ENCODE peak calls at places on chromosomes 4 and X, in six cellular contexts. E, A, X, V, H and D are unnamed samples.

GRCh38 chr4:144209491-144209890 is 69.0 kb upstream of the GYPA start:
- DNase-seq in E (no peak), A (no peak), X (no peak), V (no peak), H (no peak), D (no peak)

GRCh38 chrX:1535241-1536041 is 1.5 kb downstream of the P2RY8 start:
- DNase-seq in E (peak), A (no peak), X (no peak), V (no peak), H (no peak), D (no peak)

GRCh38 chrX:148741441-148741840 is 241.0 kb downstream of the AFF2 start:
- DNase-seq in E (no peak), A (no peak), X (no peak), V (no peak), H (no peak), D (no peak)

GRCh38 chr4:102535398-102536082 is 34.4 kb downstream of the NFKB1 start:
- DNase-seq in E (no peak), A (peak), X (peak), V (peak), H (no peak), D (no peak)

GRCh38 chrX:109845996-109846395 is 112.9 kb upstream of the ACSL4 start:
- DNase-seq in E (no peak), A (no peak), X (no peak), V (no peak), H (no peak), D (no peak)

GRCh38 chrX:127459784-127460183 is 592.4 kb downstream of the ACTRT1 start:
- DNase-seq in E (no peak), A (no peak), X (no peak), V (no peak), H (no peak), D (no peak)

GRCh38 chrX:14050704-14051103 is 21.0 kb upstream of the GEMIN8 start:
- DNase-seq in E (no peak), A (no peak), X (no peak), V (no peak), H (no peak), D (no peak)

GRCh38 chr4:76822294-76822693 is 75.7 kb downstream of the SOWAHB start:
- DNase-seq in E (no peak), A (no peak), X (no peak), V (no peak), H (no peak), D (no peak)

GRCh38 chr4:186746581-186746980 is 22.9 kb upstream of the FAT1 start:
- DNase-seq in E (no peak), A (no peak), X (no peak), V (peak), H (no peak), D (no peak)

GRCh38 chr4:176584031-176584430 is 208.7 kb downstream of the VEGFC start:
- DNase-seq in E (no peak), A (no peak), X (peak), V (peak), H (no peak), D (no peak)

GRCh38 chrX:154749856-154750255 is 1.0 kb downstream of the GAB3 start:
- DNase-seq in E (no peak), A (no peak), X (no peak), V (peak), H (no peak), D (no peak)

GRCh38 chrX:21721175-21721574 is 36.7 kb downstream of the SMPX start:
- DNase-seq in E (no peak), A (no peak), X (no peak), V (peak), H (no peak), D (no peak)

GRCh38 chrX:37644381-37645305 is 40.9 kb upstream of the XK start:
- DNase-seq in E (no peak), A (no peak), X (no peak), V (no peak), H (no peak), D (no peak)

GRCh38 chrX:18758166-18758932 is 50.9 kb downstream of the PPEF1 start:
- DNase-seq in E (no peak), A (no peak), X (no peak), V (no peak), H (no peak), D (no peak)

GRCh38 chr4:98659106-98659592 is 738 bp upstream of the TSPAN5 start:
- DNase-seq in E (no peak), A (peak), X (peak), V (no peak), H (no peak), D (no peak)

GRCh38 chr4:141599853-141600252 is 36.5 kb upstream of the IL15 start:
- DNase-seq in E (no peak), A (peak), X (no peak), V (peak), H (no peak), D (no peak)

GRCh38 chr4:4385729-4386295 is 1.1 kb upstream of the NSG1 start:
- DNase-seq in E (no peak), A (no peak), X (no peak), V (no peak), H (no peak), D (no peak)

GRCh38 chrX:41750720-41751119 is 26.7 kb downstream of the GPR82 start:
- DNase-seq in E (no peak), A (no peak), X (no peak), V (no peak), H (no peak), D (no peak)

GRCh38 chr4:100117749-100118148 is 72.5 kb downstream of the DDIT4L start:
- DNase-seq in E (no peak), A (peak), X (no peak), V (peak), H (no peak), D (no peak)

GRCh38 chr4:128387600-128388351 is 100.2 kb upstream of the PGRMC2 start:
- DNase-seq in E (no peak), A (no peak), X (peak), V (peak), H (no peak), D (no peak)

GRCh38 chr4:109729155-109729562 is 711 bp downstream of the PLA2G12A start:
- DNase-seq in E (no peak), A (peak), X (no peak), V (peak), H (no peak), D (peak)

GRCh38 chr4:26238782-26239647 is 81.8 kb upstream of the RBPJ start:
- DNase-seq in E (no peak), A (peak), X (peak), V (peak), H (no peak), D (peak)

GRCh38 chr4:42750091-42750490 is 93.2 kb upstream of the ATP8A1 start:
- DNase-seq in E (peak), A (no peak), X (no peak), V (no peak), H (no peak), D (peak)

GRCh38 chrX:93354651-93355050 is 318.7 kb downstream of the NAP1L3 start:
- DNase-seq in E (no peak), A (no peak), X (no peak), V (no peak), H (no peak), D (no peak)

GRCh38 chr4:27921236-27921635 is 1060.6 kb downstream of the STIM2 start:
- DNase-seq in E (no peak), A (peak), X (no peak), V (peak), H (no peak), D (no peak)

GRCh38 chrX:11210397-11210796 is 82.8 kb upstream of the AMELX start:
- DNase-seq in E (no peak), A (peak), X (no peak), V (no peak), H (no peak), D (no peak)

GRCh38 chr4:69748176-69748575 is 12.2 kb downstream of the SULT1B1 start:
- DNase-seq in E (no peak), A (no peak), X (peak), V (peak), H (no peak), D (peak)

DNA sequence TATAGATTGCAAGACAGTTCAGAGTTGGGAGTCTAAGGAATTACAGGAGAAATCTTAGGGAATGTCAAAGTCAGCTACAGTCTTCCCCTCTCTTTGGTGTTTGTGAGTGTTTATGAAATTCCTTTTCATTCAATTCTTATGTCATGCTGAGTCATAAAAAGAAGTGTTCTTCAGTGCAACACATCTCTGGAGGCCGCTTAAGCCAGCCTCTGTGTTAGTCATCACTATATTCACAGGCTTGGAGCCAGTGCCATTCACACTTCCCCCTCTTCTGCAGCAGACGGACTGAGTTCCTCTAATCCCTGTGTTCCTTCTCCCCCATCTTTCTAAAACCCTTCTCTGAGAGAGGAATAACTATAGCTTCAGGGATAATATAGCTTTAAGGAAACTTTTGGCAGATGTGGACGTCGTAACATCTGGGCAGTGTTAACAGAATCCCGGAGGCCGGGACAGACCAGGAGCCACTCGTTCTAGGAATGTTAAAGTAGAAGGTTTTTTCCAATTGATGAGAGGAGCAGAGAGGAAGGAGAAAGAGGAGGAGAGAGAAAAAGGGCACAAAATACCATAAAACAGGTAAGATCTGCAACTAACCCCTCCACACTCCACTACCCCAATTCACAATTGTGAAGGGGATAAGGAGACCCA is at the start of gene SRPX2:
- DNase-seq in E (no peak), A (peak), X (peak), V (peak), H (peak), D (no peak)
- H3K4me3 ChIP-seq in E (no peak), A (peak), X (peak), V (peak), H (peak), D (no peak)

GRCh38 chrX:12958461-12958860 is 16.4 kb upstream of the TMSB4X start:
- DNase-seq in E (no peak), A (no peak), X (no peak), V (no peak), H (no peak), D (no peak)

GRCh38 chrX:12955882-12956703 is 18.8 kb upstream of the TMSB4X start:
- DNase-seq in E (no peak), A (peak), X (peak), V (peak), H (no peak), D (no peak)

GRCh38 chrX:12954981-12955380 is 19.9 kb upstream of the TMSB4X start:
- DNase-seq in E (no peak), A (no peak), X (no peak), V (no peak), H (no peak), D (no peak)

GRCh38 chrX:12958059-12958458 is 16.9 kb upstream of the TMSB4X start:
- DNase-seq in E (no peak), A (no peak), X (no peak), V (no peak), H (no peak), D (no peak)

DNA sequence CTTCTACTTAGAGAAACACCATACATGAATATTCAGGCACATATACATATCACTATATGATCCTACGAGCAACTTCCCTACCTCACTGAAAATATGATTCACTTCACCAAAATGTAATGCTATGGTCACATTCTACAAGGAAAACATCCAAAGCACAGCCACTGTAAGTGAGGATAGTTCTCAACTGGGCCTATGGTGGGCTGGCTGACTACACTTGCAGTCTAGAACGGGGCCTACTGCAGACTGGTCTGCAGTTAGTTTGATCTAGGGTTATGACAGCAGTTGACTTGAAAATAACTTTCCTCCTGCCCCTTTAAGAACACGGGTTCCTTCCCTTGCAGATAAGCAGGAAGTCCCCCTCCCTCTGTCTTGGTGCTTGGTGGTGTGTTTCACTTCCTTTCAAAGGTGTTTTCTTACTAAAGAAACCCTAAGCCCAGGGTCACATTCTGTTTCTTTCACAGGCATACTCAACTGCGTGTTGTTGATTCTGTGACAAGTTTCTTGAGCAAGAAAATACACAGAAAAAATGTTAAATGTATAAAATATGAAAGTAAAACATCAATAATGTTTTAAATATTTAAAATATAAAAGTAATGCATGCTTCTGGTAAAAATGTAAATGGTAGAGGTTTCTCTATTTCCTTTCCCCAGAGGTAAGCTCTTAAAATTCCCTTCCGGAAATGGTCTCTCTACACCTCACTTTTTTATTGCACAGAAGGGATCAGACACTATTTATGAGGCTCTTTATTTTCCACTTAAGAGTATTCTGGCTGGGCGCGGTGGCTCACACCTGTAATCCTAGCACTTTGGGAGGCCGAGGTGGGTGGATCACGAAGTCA is 18.0 kb upstream of the TMSB4X start:
- DNase-seq in E (no peak), A (peak), X (peak), V (peak), H (no peak), D (peak)
- H3K4me3 ChIP-seq in E (peak), A (no peak), X (peak), V (no peak), H (no peak), D (no peak)

DNA sequence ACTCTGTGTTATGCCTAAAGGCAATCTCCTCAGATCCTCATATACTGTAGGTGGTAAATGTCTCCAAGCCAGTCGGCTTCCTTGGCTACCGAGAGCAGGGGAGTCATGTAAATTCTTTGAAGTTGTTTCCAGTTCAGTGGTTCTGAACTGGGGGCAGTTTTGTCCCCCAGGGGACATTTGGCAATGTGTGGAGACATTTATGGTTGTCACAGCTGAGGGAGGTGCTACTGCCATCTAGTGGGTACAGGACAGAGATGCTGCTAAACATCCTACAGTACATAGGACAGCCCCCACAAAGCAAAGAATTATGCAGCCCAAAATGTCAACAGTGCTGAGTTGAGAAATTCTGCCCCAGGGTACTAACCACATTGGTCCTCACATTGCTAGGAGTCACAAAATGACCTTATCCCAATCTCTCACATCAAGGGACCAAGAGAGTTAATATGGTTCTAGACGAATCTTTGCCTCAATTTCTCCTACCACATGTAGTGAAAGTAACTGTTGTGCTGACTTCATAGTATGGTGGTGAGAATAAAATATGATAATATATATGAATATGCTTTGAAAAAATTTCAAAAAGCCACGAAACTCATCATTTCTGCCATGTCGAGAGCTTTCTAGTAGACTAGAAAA is 104.4 kb upstream of the ARHGAP24 start:
- DNase-seq in E (no peak), A (peak), X (peak), V (peak), H (no peak), D (peak)
- H3K4me3 ChIP-seq in E (no peak), A (no peak), X (no peak), V (no peak), H (no peak), D (no peak)

GRCh38 chr4:15020502-15021286 is 18.4 kb downstream of the CPEB2 start:
- DNase-seq in E (no peak), A (no peak), X (no peak), V (no peak), H (no peak), D (no peak)

GRCh38 chr4:15015170-15015569 is 12.9 kb downstream of the CPEB2 start:
- DNase-seq in E (no peak), A (no peak), X (no peak), V (no peak), H (no peak), D (no peak)

GRCh38 chr4:15021301-15021700 is 19.0 kb downstream of the CPEB2 start:
- DNase-seq in E (no peak), A (no peak), X (no peak), V (no peak), H (no peak), D (no peak)

GRCh38 chr4:15021946-15022345 is 19.7 kb downstream of the CPEB2 start:
- DNase-seq in E (no peak), A (no peak), X (no peak), V (no peak), H (no peak), D (no peak)

DNA sequence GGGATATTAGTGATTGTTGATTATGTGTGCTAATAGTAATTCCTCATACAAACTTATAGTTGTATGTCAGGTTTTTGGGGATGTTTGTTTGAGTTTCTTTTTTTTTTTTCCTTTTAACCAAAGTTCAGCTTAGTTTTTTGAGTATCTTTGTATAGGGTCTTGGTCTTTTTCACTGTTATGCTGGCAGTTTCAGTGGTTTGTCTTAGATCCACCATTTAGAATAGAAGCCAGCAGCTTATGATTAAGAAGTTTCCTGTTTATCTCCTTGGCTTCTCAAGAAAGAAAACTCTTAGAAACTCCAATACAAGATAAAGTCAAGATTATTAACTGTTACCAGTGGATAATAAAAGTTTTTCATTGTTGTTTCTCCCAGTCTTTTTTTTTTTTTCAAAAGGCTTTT is 16.1 kb downstream of the CPEB2 start:
- DNase-seq in E (no peak), A (no peak), X (no peak), V (no peak), H (no peak), D (no peak)
- H3K4me3 ChIP-seq in E (no peak), A (no peak), X (no peak), V (no peak), H (no peak), D (no peak)

GRCh38 chrX:48974574-48974973 is 2.9 kb upstream of the KCND1 start:
- DNase-seq in E (no peak), A (no peak), X (no peak), V (no peak), H (no peak), D (no peak)

GRCh38 chrX:48975041-48975440 is 3.4 kb upstream of the KCND1 start:
- DNase-seq in E (no peak), A (no peak), X (no peak), V (no peak), H (no peak), D (no peak)

GRCh38 chrX:48971325-48972213 is at the start of gene KCND1:
- DNase-seq in E (no peak), A (peak), X (peak), V (peak), H (peak), D (peak)

GRCh38 chrX:48974033-48974432 is 2.4 kb upstream of the KCND1 start:
- DNase-seq in E (no peak), A (no peak), X (no peak), V (no peak), H (no peak), D (no peak)

DNA sequence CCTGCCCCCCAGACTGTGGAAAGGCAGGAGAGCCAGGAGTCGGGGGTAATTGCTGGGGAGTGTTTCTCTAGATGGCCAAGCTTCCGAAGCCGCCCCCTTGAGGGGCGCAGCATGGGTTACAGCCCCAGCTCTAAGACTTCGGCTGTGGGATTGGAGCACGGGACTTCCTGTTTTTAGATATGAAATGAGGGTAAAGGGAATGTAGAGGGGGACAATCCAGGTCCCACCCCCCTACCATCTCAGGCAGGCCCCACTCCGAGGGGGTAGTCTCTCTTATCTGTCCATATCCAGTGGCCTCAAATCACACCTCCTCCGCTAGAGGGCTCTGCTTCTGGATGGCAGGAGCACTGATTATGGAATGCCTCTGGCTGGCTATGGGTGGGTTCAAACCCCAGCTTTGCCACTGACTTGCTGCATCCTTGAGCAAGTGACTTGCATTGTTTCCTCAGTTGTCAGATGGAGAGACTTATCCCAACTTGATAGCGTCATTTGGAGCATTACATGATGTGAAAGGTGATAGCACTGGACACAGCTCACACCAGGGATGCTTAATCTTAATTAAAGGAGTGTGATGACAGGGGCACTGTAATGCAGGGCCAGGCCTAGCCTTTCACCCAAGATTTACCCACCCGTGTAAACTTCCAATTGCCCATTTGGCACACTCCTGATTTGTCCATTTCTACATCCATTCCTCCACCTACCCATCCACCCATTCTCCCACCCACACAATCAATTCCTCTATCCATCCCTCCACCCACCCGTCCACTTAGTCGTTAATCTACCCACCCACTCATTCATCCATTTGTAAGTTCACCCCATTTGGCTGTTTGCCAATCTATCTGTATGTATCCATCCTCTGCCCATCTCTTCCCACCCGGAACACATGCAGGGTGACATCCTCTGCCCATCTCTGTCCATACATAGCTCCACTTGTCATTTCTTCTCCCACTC is 845 bp upstream of the KCND1 start:
- DNase-seq in E (no peak), A (peak), X (peak), V (peak), H (no peak), D (peak)
- H3K4me3 ChIP-seq in E (no peak), A (peak), X (peak), V (peak), H (peak), D (no peak)

GRCh38 chrX:103464071-103464773 is 55.1 kb downstream of the RAB40A start:
- DNase-seq in E (no peak), A (peak), X (peak), V (peak), H (no peak), D (peak)
- H3K4me3 ChIP-seq in E (peak), A (peak), X (no peak), V (peak), H (peak), D (no peak)